ENCODE peak calls at places on chromosomes 2 and 18, in five cellular contexts. One of them, this sample, is unnamed.

GRCh38 chr18:12159446-12159845 is 65.8 kb downstream of the ANKRD62 start:
- DNase-seq in CD4-positive, alpha-beta memory T cell: no peak
- DNase-seq in stimulated activated CD8-positive, alpha-beta memory T cell treated with anti-CD3 and anti-CD28 coated beads, Interleukin-7, amount 100 ng/mL, for 24 hours: no peak
- DNase-seq in stimulated activated CD4-positive, alpha-beta T cell treated with anti-CD3 and anti-CD28 coated beads, Interleukin-2, amount 100 ng/mL, for 48 hours: no peak
- DNase-seq in GM04504: peak; percentile 2
- DNase-seq in this sample: no peak

GRCh38 chr2:8219631-8220393 is 462.0 kb upstream of the ID2 start:
- DNase-seq in CD4-positive, alpha-beta memory T cell: no peak
- DNase-seq in stimulated activated CD4-positive, alpha-beta T cell treated with anti-CD3 and anti-CD28 coated beads, Interleukin-2, amount 100 ng/mL, for 48 hours: no peak
- DNase-seq in GM04504: no peak
- DNase-seq in stimulated activated CD8-positive, alpha-beta memory T cell treated with anti-CD3 and anti-CD28 coated beads, Interleukin-7, amount 100 ng/mL, for 24 hours: no peak
- DNase-seq in this sample: no peak

GRCh38 chr2:43041661-43042360 is 184.6 kb downstream of the ZFP36L2 start:
- DNase-seq in CD4-positive, alpha-beta memory T cell: no peak
- DNase-seq in GM04504: peak; percentile 94
- DNase-seq in stimulated activated CD8-positive, alpha-beta memory T cell treated with anti-CD3 and anti-CD28 coated beads, Interleukin-7, amount 100 ng/mL, for 24 hours: no peak
- DNase-seq in stimulated activated CD4-positive, alpha-beta T cell treated with anti-CD3 and anti-CD28 coated beads, Interleukin-2, amount 100 ng/mL, for 48 hours: no peak
- DNase-seq in this sample: no peak

GRCh38 chr2:165544897-165545296 is 75.4 kb downstream of the CSRNP3 start:
- DNase-seq in GM04504: no peak
- DNase-seq in stimulated activated CD4-positive, alpha-beta T cell treated with anti-CD3 and anti-CD28 coated beads, Interleukin-2, amount 100 ng/mL, for 48 hours: no peak
- DNase-seq in CD4-positive, alpha-beta memory T cell: no peak
- DNase-seq in stimulated activated CD8-positive, alpha-beta memory T cell treated with anti-CD3 and anti-CD28 coated beads, Interleukin-7, amount 100 ng/mL, for 24 hours: no peak
- DNase-seq in this sample: no peak

GRCh38 chr18:69935319-69936190 is 12.1 kb downstream of the CD226 start:
- DNase-seq in stimulated activated CD4-positive, alpha-beta T cell treated with anti-CD3 and anti-CD28 coated beads, Interleukin-2, amount 100 ng/mL, for 48 hours: peak; percentile 63
- DNase-seq in stimulated activated CD8-positive, alpha-beta memory T cell treated with anti-CD3 and anti-CD28 coated beads, Interleukin-7, amount 100 ng/mL, for 24 hours: peak; percentile 62
- DNase-seq in GM04504: no peak
- DNase-seq in CD4-positive, alpha-beta memory T cell: peak; percentile 87
- DNase-seq in this sample: peak; percentile 19

GRCh38 chr2:27890146-27891062 is at the start of the genes BABAM2 and RBKS:
- DNase-seq in stimulated activated CD4-positive, alpha-beta T cell treated with anti-CD3 and anti-CD28 coated beads, Interleukin-2, amount 100 ng/mL, for 48 hours: peak; percentile 94
- DNase-seq in GM04504: peak; percentile 66
- DNase-seq in stimulated activated CD8-positive, alpha-beta memory T cell treated with anti-CD3 and anti-CD28 coated beads, Interleukin-7, amount 100 ng/mL, for 24 hours: peak; percentile 76
- DNase-seq in CD4-positive, alpha-beta memory T cell: peak; percentile 95
- DNase-seq in this sample: peak; percentile 84

GRCh38 chr2:37013315-37013641 is 46.9 kb upstream of the STRN start:
- DNase-seq in CD4-positive, alpha-beta memory T cell: no peak
- DNase-seq in stimulated activated CD8-positive, alpha-beta memory T cell treated with anti-CD3 and anti-CD28 coated beads, Interleukin-7, amount 100 ng/mL, for 24 hours: no peak
- DNase-seq in stimulated activated CD4-positive, alpha-beta T cell treated with anti-CD3 and anti-CD28 coated beads, Interleukin-2, amount 100 ng/mL, for 48 hours: no peak
- DNase-seq in GM04504: no peak
- DNase-seq in this sample: no peak

GRCh38 chr2:126344498-126344897 is 311.5 kb upstream of the GYPC start:
- DNase-seq in CD4-positive, alpha-beta memory T cell: no peak
- DNase-seq in stimulated activated CD4-positive, alpha-beta T cell treated with anti-CD3 and anti-CD28 coated beads, Interleukin-2, amount 100 ng/mL, for 48 hours: no peak
- DNase-seq in GM04504: no peak
- DNase-seq in stimulated activated CD8-positive, alpha-beta memory T cell treated with anti-CD3 and anti-CD28 coated beads, Interleukin-7, amount 100 ng/mL, for 24 hours: no peak
- DNase-seq in this sample: no peak

GRCh38 chr2:70981866-70982810 is 3.7 kb downstream of the ANKRD53 start:
- DNase-seq in CD4-positive, alpha-beta memory T cell: no peak
- DNase-seq in GM04504: no peak
- DNase-seq in stimulated activated CD8-positive, alpha-beta memory T cell treated with anti-CD3 and anti-CD28 coated beads, Interleukin-7, amount 100 ng/mL, for 24 hours: no peak
- DNase-seq in stimulated activated CD4-positive, alpha-beta T cell treated with anti-CD3 and anti-CD28 coated beads, Interleukin-2, amount 100 ng/mL, for 48 hours: no peak
- DNase-seq in this sample: no peak

GRCh38 chr2:100524331-100524730 is 38.5 kb upstream of the PDCL3 start:
- DNase-seq in stimulated activated CD4-positive, alpha-beta T cell treated with anti-CD3 and anti-CD28 coated beads, Interleukin-2, amount 100 ng/mL, for 48 hours: no peak
- DNase-seq in GM04504: no peak
- DNase-seq in stimulated activated CD8-positive, alpha-beta memory T cell treated with anti-CD3 and anti-CD28 coated beads, Interleukin-7, amount 100 ng/mL, for 24 hours: no peak
- DNase-seq in CD4-positive, alpha-beta memory T cell: no peak
- DNase-seq in this sample: no peak

GRCh38 chr2:219404954-219405353 is 13.2 kb upstream of the DES start:
- DNase-seq in GM04504: no peak
- DNase-seq in stimulated activated CD8-positive, alpha-beta memory T cell treated with anti-CD3 and anti-CD28 coated beads, Interleukin-7, amount 100 ng/mL, for 24 hours: no peak
- DNase-seq in stimulated activated CD4-positive, alpha-beta T cell treated with anti-CD3 and anti-CD28 coated beads, Interleukin-2, amount 100 ng/mL, for 48 hours: no peak
- DNase-seq in CD4-positive, alpha-beta memory T cell: no peak
- DNase-seq in this sample: no peak

GRCh38 chr18:46676162-46676830 is 19.3 kb upstream of the LOXHD1 start:
- DNase-seq in GM04504: no peak
- DNase-seq in stimulated activated CD4-positive, alpha-beta T cell treated with anti-CD3 and anti-CD28 coated beads, Interleukin-2, amount 100 ng/mL, for 48 hours: no peak
- DNase-seq in stimulated activated CD8-positive, alpha-beta memory T cell treated with anti-CD3 and anti-CD28 coated beads, Interleukin-7, amount 100 ng/mL, for 24 hours: no peak
- DNase-seq in CD4-positive, alpha-beta memory T cell: no peak
- DNase-seq in this sample: peak; percentile 57

GRCh38 chr2:75587954-75588587 is 27.3 kb upstream of the EVA1A start:
- DNase-seq in GM04504: peak; percentile 84
- DNase-seq in CD4-positive, alpha-beta memory T cell: no peak
- DNase-seq in stimulated activated CD4-positive, alpha-beta T cell treated with anti-CD3 and anti-CD28 coated beads, Interleukin-2, amount 100 ng/mL, for 48 hours: no peak
- DNase-seq in stimulated activated CD8-positive, alpha-beta memory T cell treated with anti-CD3 and anti-CD28 coated beads, Interleukin-7, amount 100 ng/mL, for 24 hours: no peak
- DNase-seq in this sample: no peak

GRCh38 chr2:166090346-166090745 is 37.5 kb downstream of the SCN1A start:
- DNase-seq in stimulated activated CD4-positive, alpha-beta T cell treated with anti-CD3 and anti-CD28 coated beads, Interleukin-2, amount 100 ng/mL, for 48 hours: no peak
- DNase-seq in stimulated activated CD8-positive, alpha-beta memory T cell treated with anti-CD3 and anti-CD28 coated beads, Interleukin-7, amount 100 ng/mL, for 24 hours: no peak
- DNase-seq in GM04504: no peak
- DNase-seq in CD4-positive, alpha-beta memory T cell: no peak
- DNase-seq in this sample: no peak

GRCh38 chr2:229562472-229563127 is 151.8 kb downstream of the DNER start:
- DNase-seq in GM04504: no peak
- DNase-seq in stimulated activated CD4-positive, alpha-beta T cell treated with anti-CD3 and anti-CD28 coated beads, Interleukin-2, amount 100 ng/mL, for 48 hours: no peak
- DNase-seq in CD4-positive, alpha-beta memory T cell: no peak
- DNase-seq in stimulated activated CD8-positive, alpha-beta memory T cell treated with anti-CD3 and anti-CD28 coated beads, Interleukin-7, amount 100 ng/mL, for 24 hours: no peak
- DNase-seq in this sample: no peak